ENCODE peak calls at places on chromosome 22, in five cellular contexts. O, G, F, Z and E are unnamed samples.

GRCh38 chr22:30212363-30212995 is 34.1 kb downstream of the LIF start:
- DNase-seq in O (peak; percentile 30), Z (peak; percentile 84), F (peak; percentile 93), G (peak; percentile 95), E (peak; percentile 87)

GRCh38 chr22:30205281-30206115 is 41.1 kb downstream of the LIF start:
- DNase-seq in F (peak; percentile 90), G (no peak), O (peak; percentile 48), Z (peak; percentile 82), E (peak; percentile 25)

GRCh38 chr22:24901448-24901847 is 45.0 kb downstream of the LHFPL7 start:
- DNase-seq in F (no peak), O (no peak), Z (no peak), G (no peak), E (no peak)

GRCh38 chr22:20816559-20816958 is 42.1 kb downstream of the PI4KA start:
- DNase-seq in Z (no peak), F (no peak), O (no peak), G (no peak), E (no peak)

GRCh38 chr22:37340331-37341262 is 58.3 kb downstream of the CYTH4 start:
- DNase-seq in F (no peak), Z (no peak), G (no peak), O (no peak), E (no peak)

GRCh38 chr22:16845881-16846280 is 20.7 kb upstream of the XKR3 start:
- DNase-seq in O (no peak), G (no peak), Z (no peak), F (no peak), E (no peak)

GRCh38 chr22:36736701-36737320 is 33.3 kb upstream of the CACNG2 start:
- DNase-seq in G (no peak), F (no peak), O (no peak), Z (peak; percentile 45), E (peak; percentile 11)

GRCh38 chr22:30485362-30485988 is 13.7 kb upstream of the SEC14L3 start:
- DNase-seq in O (peak; percentile 92), F (peak; percentile 25), Z (peak; percentile 47), G (peak; percentile 37), E (peak; percentile 74)

GRCh38 chr22:36728505-36728904 is 25.0 kb upstream of the CACNG2 start:
- DNase-seq in F (no peak), G (no peak), O (no peak), Z (no peak), E (no peak)

GRCh38 chr22:25368271-25368670 is 148.8 kb downstream of the CRYBB2 start:
- DNase-seq in O (no peak), F (no peak), Z (no peak), G (no peak), E (peak; percentile 45)

GRCh38 chr22:33099593-33099992 is 41.4 kb upstream of the SYN3 start:
- DNase-seq in Z (no peak), F (no peak), O (no peak), G (no peak), E (no peak)

GRCh38 chr22:33104192-33104591 is 46.0 kb upstream of the SYN3 start:
- DNase-seq in Z (no peak), G (no peak), O (peak; percentile 34), F (no peak), E (no peak)

GRCh38 chr22:33095661-33096060 is 37.5 kb upstream of the SYN3 start:
- DNase-seq in F (no peak), O (no peak), G (no peak), Z (no peak), E (no peak)

GRCh38 chr22:33105501-33105911 is 47.3 kb upstream of the SYN3 start:
- DNase-seq in G (no peak), O (no peak), Z (no peak), F (no peak), E (no peak)

GRCh38 chr22:33101550-33101949 is 43.4 kb upstream of the SYN3 start:
- DNase-seq in G (no peak), F (no peak), Z (no peak), O (peak; percentile 58), E (no peak)
- TF ChIP-seq POLR2AphosphoS5 in G (no peak), F (no peak), Z (no peak), O (no peak), E (no peak)

GRCh38 chr22:50699754-50700386 is 27.2 kb downstream of the SHANK3 start:
- DNase-seq in G (no peak), Z (no peak), F (no peak), O (no peak), E (no peak)
- TF ChIP-seq CTCF in G (no peak), Z (no peak), F (no peak), O (peak; percentile 21), E (no peak)

GRCh38 chr22:35643991-35644390 is 4.3 kb upstream of the APOL6 start:
- DNase-seq in G (no peak), Z (no peak), O (no peak), F (no peak), E (no peak)
- TF ChIP-seq POLR2AphosphoS5 in G (no peak), Z (no peak), O (no peak), F (no peak), E (no peak)

GRCh38 chr22:35257321-35258143 is at the start of gene HMGXB4:
- DNase-seq in Z (peak; percentile 72), G (peak; percentile 76), O (peak; percentile 96), F (no peak), E (peak; percentile 90)
- TF ChIP-seq CTCF in Z (no peak), G (no peak), O (no peak), F (peak; percentile 23), E (no peak)

GRCh38 chr22:46052801-46053562 is 76.0 kb upstream of the WNT7B start:
- DNase-seq in F (no peak), Z (no peak), O (peak; percentile 85), G (peak; percentile 37), E (peak; percentile 80)

GRCh38 chr22:46054091-46054877 is 77.3 kb upstream of the WNT7B start:
- DNase-seq in Z (no peak), O (peak; percentile 88), G (peak; percentile 66), F (no peak), E (peak; percentile 52)

GRCh38 chr22:46052331-46052771 is 75.4 kb upstream of the WNT7B start:
- DNase-seq in G (peak; percentile 33), Z (no peak), O (no peak), F (no peak), E (peak; percentile 26)

GRCh38 chr22:46054878-46055158 is 77.9 kb upstream of the WNT7B start:
- DNase-seq in Z (no peak), G (no peak), O (no peak), F (no peak), E (no peak)

GRCh38 chr22:46053563-46054090 is 76.7 kb upstream of the WNT7B start:
- DNase-seq in O (peak; percentile 94), G (peak; percentile 73), F (no peak), Z (no peak), E (peak; percentile 84)
- TF ChIP-seq POLR2AphosphoS5 in O (no peak), G (no peak), F (peak; percentile 42), Z (peak; percentile 28), E (peak; percentile 36)

GRCh38 chr22:43090130-43090789 is 1.1 kb upstream of the TTLL1 start:
- DNase-seq in O (peak; percentile 53), G (peak; percentile 41), F (peak; percentile 82), Z (peak; percentile 86), E (peak; percentile 49)
- TF ChIP-seq CTCF in O (peak; percentile 47), G (peak; percentile 25), F (peak; percentile 73), Z (peak; percentile 45), E (no peak)

DNA sequence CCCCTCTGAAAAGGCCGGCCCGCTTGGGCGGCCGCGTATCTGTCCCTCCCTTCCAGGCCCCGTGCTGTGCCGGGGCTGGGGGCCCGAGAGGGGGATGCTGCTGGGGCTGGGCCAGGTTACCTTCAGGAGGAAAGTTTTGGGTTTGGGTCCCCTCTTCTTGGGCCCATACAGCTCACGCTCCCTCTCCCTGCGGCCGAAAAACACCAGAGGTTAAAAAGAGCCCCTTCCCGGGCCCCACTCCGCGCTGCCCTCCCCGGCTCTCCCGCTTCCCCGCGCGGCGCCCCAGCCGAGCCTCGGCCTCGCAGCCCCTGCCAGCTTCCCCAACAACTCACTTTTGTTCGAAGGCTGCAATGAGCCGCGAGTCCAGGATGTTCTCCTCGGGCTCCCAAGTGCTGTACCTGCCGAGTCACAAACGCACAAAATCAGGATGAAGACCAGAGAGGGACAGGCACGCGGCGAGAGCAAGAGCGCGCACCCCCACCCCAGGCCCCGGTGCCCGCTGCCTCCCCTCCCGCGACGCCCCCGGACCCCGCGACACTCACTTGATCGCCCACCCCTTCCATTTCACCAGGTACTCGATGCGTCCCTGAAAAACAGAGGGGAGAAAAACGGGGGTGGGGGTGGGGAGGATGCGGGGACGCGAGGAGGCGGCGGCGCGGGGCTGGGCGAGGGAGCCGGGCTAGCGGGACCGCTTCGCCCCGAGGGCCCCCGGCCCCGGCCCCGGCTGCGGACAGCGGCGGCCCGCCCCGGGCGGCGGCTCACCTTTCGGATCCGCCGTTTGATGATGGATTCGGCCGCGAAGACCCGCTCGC is 450 bp downstream of the CBX6 start:
- DNase-seq in Z (peak; percentile 40), F (no peak), G (no peak), O (no peak), E (peak; percentile 25)
- TF ChIP-seq POLR2AphosphoS5 in Z (no peak), F (no peak), G (no peak), O (no peak), E (no peak)

GRCh38 chr22:21996175-21996574 is 13.6 kb upstream of the TOP3B start:
- DNase-seq in G (no peak), F (no peak), O (no peak), Z (no peak), E (no peak)
- TF ChIP-seq CTCF in G (no peak), F (no peak), O (no peak), Z (no peak), E (no peak)

GRCh38 chr22:19554834-19555404 is 30.7 kb upstream of the CLDN5 start:
- DNase-seq in F (no peak), Z (no peak), G (no peak), O (peak; percentile 40), E (no peak)
- TF ChIP-seq POLR2AphosphoS5 in F (no peak), Z (no peak), G (no peak), O (no peak), E (no peak)